ENCODE peak calls at places on chromosomes 13 and 19, in four cellular contexts. T, V, Q and Y are unnamed samples.

GRCh38 chr13:45231722-45232121 is 30.9 kb upstream of the KCTD4 start:
- DNase-seq in T (no peak), V (no peak), Q (no peak), Y (no peak)

GRCh38 chr19:15467734-15468214 is 3.4 kb upstream of the RASAL3 start:
- DNase-seq in T (no peak), V (no peak), Q (no peak), Y (no peak)

GRCh38 chr13:74413482-74413881 is 279.3 kb upstream of the KLF12 start:
- DNase-seq in T (no peak), V (no peak), Q (no peak), Y (no peak)

GRCh38 chr13:44713793-44714469 is 137.8 kb upstream of the TSC22D1 start:
- DNase-seq in T (peak), V (no peak), Q (no peak), Y (no peak)

GRCh38 chr19:23384166-23384565 is 11.1 kb downstream of the ZNF91 start:
- DNase-seq in T (no peak), V (no peak), Q (no peak), Y (no peak)

GRCh38 chr13:32883501-32883900 is 132.7 kb upstream of the KL start:
- DNase-seq in T (no peak), V (no peak), Q (no peak), Y (no peak)

GRCh38 chr13:68125087-68125480 is 894.9 kb upstream of the PCDH9 start:
- DNase-seq in T (no peak), V (no peak), Q (no peak), Y (no peak)

GRCh38 chr19:30731596-30731995 is 359.4 kb downstream of the ZNF536 start:
- DNase-seq in T (no peak), V (no peak), Q (no peak), Y (no peak)

GRCh38 chr19:38912600-38913514 is 871 bp upstream of the CCER2 start:
- DNase-seq in T (no peak), V (no peak), Q (no peak), Y (no peak)

GRCh38 chr13:43054803-43055802 is 31.7 kb downstream of the DNAJC15 start:
- DNase-seq in T (peak), V (no peak), Q (no peak), Y (peak)

GRCh38 chr19:30880151-30880550 is 469.1 kb downstream of the TSHZ3 start:
- DNase-seq in T (no peak), V (no peak), Q (no peak), Y (no peak)

GRCh38 chr13:46389985-46390384 is 2.9 kb upstream of the RUBCNL start:
- DNase-seq in T (peak), V (peak), Q (no peak), Y (no peak)

GRCh38 chr13:22198656-22199217 is 527.9 kb downstream of the FGF9 start:
- DNase-seq in T (no peak), V (no peak), Q (no peak), Y (no peak)

GRCh38 chr13:76641056-76641455 is 245.1 kb downstream of the KCTD12 start:
- DNase-seq in T (no peak), V (no peak), Q (no peak), Y (no peak)

GRCh38 chr19:34096020-34096915 is 76.0 kb upstream of the LSM14A start:
- DNase-seq in T (peak), V (no peak), Q (peak), Y (peak)

GRCh38 chr19:13892885-13893284 is 13.0 kb downstream of the BRME1 start:
- DNase-seq in T (no peak), V (no peak), Q (no peak), Y (no peak)

GRCh38 chr13:109737606-109738005 is 48.8 kb downstream of the IRS2 start:
- DNase-seq in T (no peak), V (no peak), Q (no peak), Y (no peak)

GRCh38 chr19:56066152-56067023 is 54.7 kb downstream of the ZNF787 start:
- DNase-seq in T (peak), V (no peak), Q (peak), Y (peak)

GRCh38 chr19:33522371-33522662 is 726 bp upstream of the PEPD start:
- DNase-seq in T (no peak), V (no peak), Q (no peak), Y (no peak)

GRCh38 chr13:28012383-28012782 is 23.9 kb upstream of the URAD start:
- DNase-seq in T (no peak), V (no peak), Q (no peak), Y (no peak)

GRCh38 chr13:93227280-93227905 is 786 bp downstream of the GPC6 start:
- DNase-seq in T (peak), V (no peak), Q (peak), Y (peak)

GRCh38 chr19:57016076-57016475 is 103.7 kb upstream of the USP29 start:
- DNase-seq in T (no peak), V (no peak), Q (no peak), Y (no peak)

GRCh38 chr19:42271861-42272534 is 2.9 kb downstream of the CIC start:
- DNase-seq in T (no peak), V (no peak), Q (no peak), Y (no peak)

GRCh38 chr19:35042954-35043604 is 1.6 kb downstream of the HPN start:
- DNase-seq in T (peak), V (no peak), Q (no peak), Y (no peak)

GRCh38 chr13:112513761-112514160 is 74.2 kb downstream of the TUBGCP3 start:
- DNase-seq in T (no peak), V (no peak), Q (no peak), Y (no peak)

GRCh38 chr19:36142046-36142445 is 2.2 kb downstream of the CAPNS1 start:
- DNase-seq in T (no peak), V (no peak), Q (no peak), Y (no peak)

GRCh38 chr13:46615888-46616531 is 63.0 kb downstream of the LRCH1 start:
- DNase-seq in T (no peak), V (no peak), Q (no peak), Y (no peak)

GRCh38 chr19:23116802-23117571 is at the start of gene ZNF730:
- DNase-seq in T (no peak), V (peak), Q (peak), Y (peak)

GRCh38 chr19:29685326-29685725 is 20.1 kb downstream of the PLEKHF1 start:
- DNase-seq in T (no peak), V (no peak), Q (no peak), Y (no peak)

DNA sequence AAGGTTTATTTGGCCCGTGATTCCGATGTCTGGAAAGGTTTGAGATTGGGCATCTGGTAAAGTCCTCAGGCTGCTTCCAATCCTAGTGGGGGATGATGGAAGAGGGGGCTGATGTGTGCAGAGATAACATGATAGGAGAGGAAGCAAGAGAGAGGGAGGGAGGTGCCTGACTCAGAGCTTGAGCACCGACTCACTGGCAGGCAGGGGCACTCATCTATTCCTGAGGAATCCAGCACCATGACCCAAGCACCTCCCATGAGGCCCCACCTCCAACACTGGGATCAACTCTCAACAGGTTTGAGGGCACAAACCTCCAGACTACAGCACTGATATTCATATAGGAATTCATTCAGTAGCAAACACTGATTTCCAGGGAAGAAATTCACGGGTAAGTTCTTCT is 5.6 kb upstream of the SIGLEC9 start:
- DNase-seq in T (no peak), V (no peak), Q (no peak), Y (no peak)
- TF ChIP-seq CREM in T (no peak), V (no peak), Q (no peak), Y (no peak)

GRCh38 chr13:29859971-29860370 is 9.6 kb upstream of the UBL3 start:
- DNase-seq in T (no peak), V (no peak), Q (no peak), Y (no peak)

GRCh38 chr13:29861694-29862110 is 11.3 kb upstream of the UBL3 start:
- DNase-seq in T (peak), V (no peak), Q (no peak), Y (no peak)

GRCh38 chr13:29868581-29868980 is 18.2 kb upstream of the UBL3 start:
- DNase-seq in T (no peak), V (no peak), Q (no peak), Y (no peak)

DNA sequence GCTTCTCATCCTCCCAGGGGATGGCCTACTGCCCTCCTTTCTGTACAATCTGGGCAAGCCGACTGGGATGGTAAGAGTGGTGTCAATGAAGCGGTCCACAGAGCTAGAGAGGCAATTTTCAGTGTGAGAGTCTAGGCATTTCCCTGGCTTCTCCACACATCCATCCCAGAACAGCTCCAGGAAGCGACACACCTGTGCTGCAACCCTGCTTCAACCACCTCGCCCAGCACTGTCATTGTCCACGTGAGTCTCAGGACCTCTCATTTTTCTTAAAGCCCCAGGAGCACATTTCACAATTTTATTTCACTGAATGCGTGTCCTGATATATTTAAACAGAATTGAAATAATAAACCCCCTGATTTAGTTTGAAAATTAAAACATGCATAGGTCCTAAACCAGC is 15.5 kb upstream of the UBL3 start:
- DNase-seq in T (no peak), V (no peak), Q (no peak), Y (no peak)
- TF ChIP-seq CREM in T (no peak), V (no peak), Q (no peak), Y (no peak)

GRCh38 chr13:26541678-26542553 is 15.6 kb upstream of the WASF3 start:
- DNase-seq in T (no peak), V (no peak), Q (no peak), Y (no peak)
- TF ChIP-seq CREM in T (no peak), V (no peak), Q (no peak), Y (no peak)

GRCh38 chr19:45646345-45646698 is 7.1 kb upstream of the EML2 start:
- DNase-seq in T (no peak), V (no peak), Q (no peak), Y (no peak)

GRCh38 chr19:45643927-45644771 is 5.0 kb upstream of the EML2 start:
- DNase-seq in T (no peak), V (no peak), Q (no peak), Y (no peak)

GRCh38 chr19:45645068-45645630 is 6.0 kb upstream of the EML2 start:
- DNase-seq in T (no peak), V (no peak), Q (no peak), Y (no peak)

GRCh38 chr19:45643024-45643926 is 4.1 kb upstream of the EML2 start:
- DNase-seq in T (peak), V (peak), Q (peak), Y (peak)

DNA sequence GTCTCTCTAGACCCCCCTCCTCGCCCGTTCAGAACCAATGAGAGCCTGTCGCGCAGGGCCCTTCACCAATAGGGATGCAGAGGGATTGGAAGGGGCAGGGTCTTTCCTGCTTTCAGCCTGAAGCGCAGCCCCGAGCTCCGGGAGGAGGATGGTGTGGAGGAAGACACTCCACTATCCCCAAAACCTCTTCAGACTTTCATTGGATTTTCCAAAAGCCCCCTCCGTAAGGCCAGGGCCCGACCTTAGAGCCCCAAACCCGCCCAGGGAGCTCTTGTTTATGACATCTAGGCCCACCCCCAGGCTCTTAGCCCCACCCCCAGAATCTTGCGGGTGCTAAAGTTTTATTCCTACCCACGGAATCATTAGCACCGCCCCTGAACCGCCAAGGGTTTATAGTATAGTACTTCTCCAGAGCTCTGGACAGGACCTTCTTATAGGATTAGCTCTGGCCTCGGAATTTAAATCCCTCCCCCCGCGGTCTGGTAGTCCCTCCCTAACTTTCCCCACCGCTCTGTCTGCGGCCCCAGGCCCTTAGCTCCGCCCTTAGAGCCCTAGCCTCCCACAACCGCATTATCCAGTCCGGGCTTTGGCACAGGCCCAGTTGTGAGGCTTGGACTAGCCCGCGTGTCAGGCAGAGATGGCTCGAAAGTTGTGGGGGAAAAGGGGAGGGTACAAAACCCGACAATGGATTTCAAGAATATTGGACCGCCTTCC is 6.6 kb upstream of the EML2 start:
- DNase-seq in T (peak), V (peak), Q (peak), Y (peak)
- TF ChIP-seq CREM in T (no peak), V (peak), Q (peak), Y (no peak)

GRCh38 chr13:111361873-111362648 is 41.6 kb downstream of the TEX29 start:
- DNase-seq in T (no peak), V (no peak), Q (no peak), Y (no peak)
- TF ChIP-seq CREM in T (no peak), V (no peak), Q (no peak), Y (no peak)